ENCODE peak calls at places on chromosomes 3 and 15, in ten cellular contexts. Q is right cardiac atrium; P is AG09309; Y is Daoy; R is activated T-helper 1 cell treated with Interleukin-2 at 50 U/mL for 16 hours; F is stimulated activated CD4-positive, alpha-beta T cell treated with anti-CD3 and anti-CD28 coated beads, Interleukin-15, amount 100 ng/mL, for 48 hours; X is GF-D8; L is substantia nigra; Z is HFF-Myc; B is effector CD4-positive, alpha-beta T cell. K is an unnamed sample.

GRCh38 chr15:56869573-56869972 is 48.9 kb upstream of the TCF12 start:
- DNase-seq in Q (peak), P (no peak), Y (peak), R (no peak), F (peak), X (no peak), L (no peak), Z (no peak), B (no peak), K (no peak)

GRCh38 chr3:64684715-64685261 is 3.0 kb downstream of the ADAMTS9 start:
- DNase-seq in Q (peak), P (no peak), Y (peak), R (no peak), F (no peak), X (no peak), L (no peak), Z (no peak), B (no peak), K (no peak)

GRCh38 chr3:38039101-38039898 is at the start of gene DLEC1:
- DNase-seq in Q (peak), P (no peak), Y (no peak), R (peak), F (peak), X (peak), L (no peak), Z (peak), B (peak), K (peak)

GRCh38 chr15:38623744-38624143 is 59.1 kb upstream of the RASGRP1 start:
- DNase-seq in Q (no peak), P (no peak), Y (no peak), R (no peak), F (no peak), X (no peak), L (no peak), Z (no peak), B (no peak), K (no peak)

GRCh38 chr3:113132571-113132996 is 78.8 kb upstream of the BOC start:
- DNase-seq in Q (no peak), P (peak), Y (peak), R (no peak), F (no peak), X (no peak), L (no peak), Z (peak), B (no peak), K (no peak)

GRCh38 chr3:18723426-18723825 is 298.3 kb upstream of the SATB1 start:
- DNase-seq in Q (no peak), P (no peak), Y (no peak), R (no peak), F (no peak), X (peak), L (no peak), Z (no peak), B (no peak), K (no peak)

GRCh38 chr3:13080026-13080425 is 6.8 kb upstream of the IQSEC1 start:
- DNase-seq in Q (no peak), P (no peak), Y (no peak), R (no peak), F (no peak), X (no peak), L (no peak), Z (no peak), B (no peak), K (no peak)

GRCh38 chr3:177528306-177529070 is 331.2 kb upstream of the TBL1XR1 start:
- DNase-seq in Q (no peak), P (no peak), Y (no peak), R (no peak), F (no peak), X (no peak), L (no peak), Z (no peak), B (no peak), K (no peak)

GRCh38 chr15:101578443-101578894 is 73.7 kb downstream of the TM2D3 start:
- DNase-seq in Q (no peak), P (no peak), Y (peak), R (no peak), F (no peak), X (no peak), L (no peak), Z (no peak), B (no peak), K (no peak)

GRCh38 chr15:70856884-70857546 is 3.1 kb upstream of the LARP6 start:
- DNase-seq in Q (peak), P (peak), Y (peak), R (no peak), F (no peak), X (no peak), L (no peak), Z (peak), B (no peak), K (no peak)

GRCh38 chr3:177811111-177811510 is 613.8 kb upstream of the TBL1XR1 start:
- DNase-seq in Q (no peak), P (no peak), Y (no peak), R (no peak), F (no peak), X (peak), L (no peak), Z (no peak), B (no peak), K (no peak)

GRCh38 chr3:32297366-32297765 is 58.9 kb downstream of the CMTM8 start:
- DNase-seq in Q (no peak), P (no peak), Y (no peak), R (peak), F (peak), X (no peak), L (no peak), Z (no peak), B (peak), K (peak)

GRCh38 chr3:128227507-128227906 is 74.2 kb downstream of the EEFSEC start:
- DNase-seq in Q (no peak), P (no peak), Y (no peak), R (no peak), F (no peak), X (no peak), L (no peak), Z (no peak), B (no peak), K (no peak)

GRCh38 chr3:37935756-37936666 is 54.6 kb upstream of the VILL start:
- DNase-seq in Q (no peak), P (peak), Y (peak), R (no peak), F (no peak), X (no peak), L (no peak), Z (peak), B (no peak), K (no peak)

GRCh38 chr3:185075547-185075946 is 77.3 kb downstream of the C3orf70 start:
- DNase-seq in Q (no peak), P (no peak), Y (no peak), R (no peak), F (no peak), X (no peak), L (no peak), Z (no peak), B (no peak), K (no peak)

GRCh38 chr3:124834723-124835718 is 52.1 kb downstream of the ITGB5 start:
- DNase-seq in Q (peak), P (no peak), Y (peak), R (peak), F (peak), X (no peak), L (no peak), Z (peak), B (peak), K (peak)

GRCh38 chr3:176590722-176591121 is 606.6 kb downstream of the TBL1XR1 start:
- DNase-seq in Q (no peak), P (no peak), Y (no peak), R (no peak), F (no peak), X (no peak), L (no peak), Z (no peak), B (no peak), K (no peak)

GRCh38 chr15:77027697-77028450 is 32.9 kb downstream of the PSTPIP1 start:
- DNase-seq in Q (peak), P (no peak), Y (no peak), R (no peak), F (no peak), X (no peak), L (no peak), Z (no peak), B (no peak), K (no peak)

GRCh38 chr3:128945041-128945877 is 48.6 kb downstream of the CFAP92 start:
- DNase-seq in Q (no peak), P (no peak), Y (no peak), R (no peak), F (no peak), X (no peak), L (no peak), Z (no peak), B (no peak), K (no peak)

GRCh38 chr3:190306513-190307163 is 15.6 kb downstream of the CLDN1 start:
- DNase-seq in Q (no peak), P (peak), Y (no peak), R (no peak), F (no peak), X (no peak), L (no peak), Z (no peak), B (no peak), K (no peak)

GRCh38 chr3:58560771-58561311 is 16.4 kb downstream of the FAM107A start:
- DNase-seq in Q (no peak), P (peak), Y (peak), R (no peak), F (no peak), X (no peak), L (no peak), Z (peak), B (no peak), K (no peak)

GRCh38 chr3:13136426-13136825 is 63.2 kb upstream of the IQSEC1 start:
- DNase-seq in Q (no peak), P (no peak), Y (no peak), R (no peak), F (no peak), X (no peak), L (no peak), Z (no peak), B (no peak), K (no peak)

GRCh38 chr3:14143271-14143605 is 18.4 kb downstream of the TMEM43 start:
- DNase-seq in Q (no peak), P (no peak), Y (no peak), R (no peak), F (no peak), X (no peak), L (no peak), Z (no peak), B (no peak), K (no peak)

GRCh38 chr15:58530056-58530590 is 98.3 kb downstream of the LIPC start:
- DNase-seq in Q (no peak), P (no peak), Y (no peak), R (no peak), F (no peak), X (no peak), L (no peak), Z (no peak), B (no peak), K (no peak)

GRCh38 chr15:49215768-49216739 is 46.0 kb downstream of the GALK2 start:
- DNase-seq in Q (peak), P (no peak), Y (peak), R (no peak), F (no peak), X (no peak), L (no peak), Z (no peak), B (no peak), K (no peak)

GRCh38 chr3:69326821-69327433 is 59.0 kb downstream of the FRMD4B start:
- DNase-seq in Q (no peak), P (no peak), Y (no peak), R (no peak), F (peak), X (no peak), L (no peak), Z (no peak), B (no peak), K (no peak)

GRCh38 chr3:30059240-30059639 is 547.2 kb upstream of the TGFBR2 start:
- DNase-seq in Q (no peak), P (no peak), Y (no peak), R (no peak), F (no peak), X (no peak), L (no peak), Z (no peak), B (no peak), K (no peak)

GRCh38 chr3:89098964-89099585 is 8.3 kb upstream of the EPHA3 start:
- DNase-seq in Q (peak), P (peak), Y (peak), R (no peak), F (no peak), X (no peak), L (no peak), Z (peak), B (no peak), K (no peak)

GRCh38 chr15:48718646-48719045 is 73.1 kb upstream of the FBN1 start:
- DNase-seq in Q (no peak), P (no peak), Y (no peak), R (no peak), F (no peak), X (no peak), L (no peak), Z (no peak), B (no peak), K (no peak)

GRCh38 chr3:179189764-179190163 is 41.6 kb downstream of the PIK3CA start:
- DNase-seq in Q (no peak), P (no peak), Y (peak), R (no peak), F (no peak), X (no peak), L (no peak), Z (no peak), B (no peak), K (no peak)

GRCh38 chr15:27458370-27459084 is 487.5 kb downstream of the GABRG3 start:
- DNase-seq in Q (no peak), P (no peak), Y (no peak), R (no peak), F (no peak), X (no peak), L (no peak), Z (no peak), B (no peak), K (no peak)

GRCh38 chr15:62658498-62658897 is 384.0 kb upstream of the TPM1 start:
- DNase-seq in Q (no peak), P (no peak), Y (peak), R (no peak), F (no peak), X (no peak), L (no peak), Z (no peak), B (no peak), K (no peak)

K was measured in T-helper 9 cell.